ENCODE peak calls at places on chromosomes 7 and 10, in seven cellular contexts. A, I, W, S, U, K and O are unnamed samples.
A peak's percentile ranks its signal among the peaks of the same experiment; 100 is the strongest.

GRCh38 chr7:46680147-46680546 is 759.1 kb upstream of the IGFBP3 start:
- DNase-seq in U (no peak), S (no peak), I (no peak), K (no peak), A (no peak), W (no peak), O (no peak)

GRCh38 chr7:101125989-101126650 is 784 bp upstream of the SERPINE1 start:
- DNase-seq in I (peak; percentile 81), W (no peak), K (no peak), S (peak; percentile 89), A (peak; percentile 89), U (no peak), O (peak; percentile 96)

GRCh38 chr10:3624367-3624766 is 160.6 kb downstream of the KLF6 start:
- DNase-seq in A (peak; percentile 32), S (no peak), I (peak; percentile 94), W (no peak), U (no peak), K (no peak), O (no peak)

GRCh38 chr7:84022686-84023308 is 171.8 kb downstream of the SEMA3A start:
- DNase-seq in I (peak; percentile 8), U (no peak), K (no peak), S (peak; percentile 15), W (no peak), A (peak; percentile 52), O (no peak)

GRCh38 chr10:96632974-96633373 is 46.2 kb upstream of the TM9SF3 start:
- DNase-seq in S (no peak), U (no peak), I (no peak), A (no peak), K (peak; percentile 54), W (no peak), O (no peak)

GRCh38 chr7:30364773-30365172 is 80.4 kb downstream of the ZNRF2 start:
- DNase-seq in K (no peak), S (no peak), U (no peak), I (no peak), W (no peak), A (no peak), O (no peak)

GRCh38 chr10:116055252-116055918 is 217.6 kb downstream of the GFRA1 start:
- DNase-seq in A (no peak), I (no peak), U (no peak), K (no peak), S (no peak), W (no peak), O (no peak)

GRCh38 chr7:8115547-8116402 is 146.2 kb downstream of the ICA1 start:
- DNase-seq in A (no peak), S (no peak), U (no peak), I (no peak), K (no peak), W (no peak), O (no peak)

GRCh38 chr7:116341222-116341907 is 131.0 kb downstream of the TES start:
- DNase-seq in U (no peak), W (no peak), A (no peak), S (no peak), K (no peak), I (no peak), O (no peak)

GRCh38 chr7:14807498-14807897 is 95.1 kb downstream of the DGKB start:
- DNase-seq in I (peak; percentile 26), U (no peak), S (no peak), A (no peak), K (no peak), W (no peak), O (no peak)